ENCODE peak calls at places on chromosome 18, in four cellular contexts. B is psoas muscle, O is colonic mucosa, I is GM23338. Q is an unnamed sample.
A peak's percentile ranks its signal among the peaks of the same experiment; 100 is the strongest.

GRCh38 chr18:65018184-65018583 is 732.6 kb upstream of the CDH7 start:
- DNase-seq in B (no peak), O (no peak), I (no peak), Q (no peak)

GRCh38 chr18:22048221-22048620 is 121.2 kb upstream of the GATA6 start:
- DNase-seq in B (no peak), O (no peak), I (no peak), Q (no peak)

GRCh38 chr18:62425465-62426190 is 97.2 kb upstream of the ZCCHC2 start:
- DNase-seq in B (peak; percentile 82), O (peak; percentile 91), I (peak; percentile 96), Q (peak; percentile 69)

GRCh38 chr18:54453996-54454395 is 96.3 kb downstream of the C18orf54 start:
- DNase-seq in B (no peak), O (no peak), I (no peak), Q (no peak)

GRCh38 chr18:40583671-40584070 is 1371.4 kb upstream of the PIK3C3 start:
- DNase-seq in B (no peak), O (no peak), I (no peak), Q (no peak)

GRCh38 chr18:63253428-63254372 is 65.9 kb downstream of the BCL2 start:
- DNase-seq in B (no peak), O (no peak), I (no peak), Q (no peak)

GRCh38 chr18:69233465-69234054 is 167.1 kb upstream of the DOK6 start:
- DNase-seq in B (no peak), O (no peak), I (no peak), Q (no peak)

GRCh38 chr18:62616331-62616805 is 93.5 kb downstream of the ZCCHC2 start:
- DNase-seq in B (no peak), O (no peak), I (no peak), Q (no peak)

GRCh38 chr18:76052196-76052595 is 442.8 kb downstream of the ZNF516 start:
- DNase-seq in B (no peak), O (no peak), I (no peak), Q (no peak)

GRCh38 chr18:50602466-50602865 is 42.6 kb downstream of the MAPK4 start:
- DNase-seq in B (no peak), O (no peak), I (peak; percentile 19), Q (no peak)

GRCh38 chr18:76445741-76446232 is 49.3 kb downstream of the ZNF516 start:
- DNase-seq in B (no peak), O (no peak), I (no peak), Q (no peak)

GRCh38 chr18:79789091-79789891 is 8.4 kb upstream of the KCNG2 start:
- DNase-seq in B (no peak), O (no peak), I (no peak), Q (peak; percentile 70)

GRCh38 chr18:79786781-79787526 is 10.8 kb upstream of the KCNG2 start:
- DNase-seq in B (peak; percentile 29), O (no peak), I (no peak), Q (peak; percentile 64)

GRCh38 chr18:79787527-79788095 is 10.1 kb upstream of the KCNG2 start:
- DNase-seq in B (no peak), O (no peak), I (no peak), Q (no peak)

GRCh38 chr18:79789901-79790885 is 7.5 kb upstream of the KCNG2 start:
- DNase-seq in B (no peak), O (no peak), I (no peak), Q (no peak)

GRCh38 chr18:79788096-79789085 is 9.3 kb upstream of the KCNG2 start:
- DNase-seq in B (peak; percentile 43), O (no peak), I (peak; percentile 76), Q (peak; percentile 92)
- H3K4me3 ChIP-seq in B (peak overlapping the region; percentile 29), O (no peak overlapping the region), I (peak overlapping the region; percentile 54), Q (peak overlapping the region; percentile 19)

DNA sequence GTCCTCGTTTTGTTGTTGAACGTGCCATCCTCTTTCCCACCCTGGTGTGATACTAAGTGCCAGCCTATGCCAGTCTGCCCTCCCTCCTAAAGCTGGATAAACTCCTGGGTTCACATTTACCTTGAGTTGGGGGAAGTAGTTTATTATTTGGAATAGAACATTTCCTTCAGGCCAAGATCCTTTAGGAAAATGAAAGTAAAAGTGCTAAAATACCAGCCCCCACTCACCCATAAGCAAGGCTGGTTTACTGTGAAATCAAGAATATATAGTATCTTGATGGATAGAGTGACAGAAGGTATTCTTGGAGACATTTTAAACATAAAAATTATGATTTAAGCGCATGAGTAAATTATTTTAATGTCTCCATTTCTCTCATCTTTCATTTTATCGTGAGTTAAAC is 27.1 kb downstream of the ZNF532 start:
- DNase-seq in B (no peak), O (no peak), I (no peak), Q (no peak)
- H3K36me3 ChIP-seq in B (peaks cover 29% of the 10 kb centered on the region), O (no peaks in the 10 kb centered on the region), I (peaks cover 7% of the 10 kb centered on the region), Q (peaks cover 10% of the 10 kb centered on the region)

DNA sequence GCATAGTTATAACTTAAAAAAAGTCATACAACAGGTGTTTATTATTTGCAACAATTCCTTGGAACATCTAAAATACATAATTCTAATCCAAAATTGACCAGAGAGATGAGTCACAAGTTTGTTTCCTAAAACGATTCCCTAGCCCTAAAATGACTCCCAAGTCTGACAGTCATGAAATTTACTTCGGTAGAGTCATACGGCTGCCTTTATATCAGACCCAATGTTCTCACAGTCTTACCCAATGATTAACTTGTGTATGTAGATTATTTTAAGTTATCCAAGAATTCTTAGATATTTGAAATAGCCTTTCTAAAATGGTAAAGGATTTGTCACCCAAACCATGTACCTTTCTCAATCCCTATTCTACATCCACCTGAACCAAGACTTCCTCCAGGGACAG is 174.9 kb downstream of the LAMA1 start:
- DNase-seq in B (no peak), O (no peak), I (no peak), Q (no peak)
- H3K27me3 ChIP-seq in B (no peaks in the 10 kb centered on the region), O (no peaks in the 10 kb centered on the region), I (no peaks in the 10 kb centered on the region), Q (no peaks in the 10 kb centered on the region)

GRCh38 chr18:31316974-31317373 is 986 bp upstream of the DSG1 start:
- DNase-seq in B (no peak), O (no peak), I (no peak), Q (no peak)
- H3K4me3 ChIP-seq in B (no peak overlapping the region), O (no peak overlapping the region), I (no peak overlapping the region), Q (no peak overlapping the region)

GRCh38 chr18:75031717-75032317 is 177.1 kb downstream of the PTGR3 start:
- DNase-seq in B (no peak), O (no peak), I (no peak), Q (no peak)
- H3K36me3 ChIP-seq in B (no peaks in the 10 kb centered on the region), O (no peaks in the 10 kb centered on the region), I (no peaks in the 10 kb centered on the region), Q (no peaks in the 10 kb centered on the region)

GRCh38 chr18:72542993-72543361 is 1.2 kb downstream of the CBLN2 start:
- DNase-seq in B (no peak), O (no peak), I (peak; percentile 13), Q (peak; percentile 60)
- H3K27me3 ChIP-seq in B (no peaks in the 10 kb centered on the region), O (peaks cover 21% of the 10 kb centered on the region), I (peaks cover 58% of the 10 kb centered on the region), Q (peaks cover 59% of the 10 kb centered on the region)

Q was measured in H7.